ENCODE peak calls at places on chromosomes 6 and 20, in four cellular contexts. One of them, this sample, is unnamed. For H3K36me3 and H3K9me3, the result is how much of the 10 kb centered on the place peaks cover.

GRCh38 chr6:16752206-16752867 is 8.9 kb downstream of the ATXN1 start:
- DNase-seq in HCT116: no peak
- DNase-seq in adrenal gland: no peak
- DNase-seq in naive thymus-derived CD4-positive, alpha-beta T cell: no peak
- DNase-seq in this sample: peak

GRCh38 chr6:20542927-20543602 is 8.8 kb downstream of the CDKAL1 start:
- DNase-seq in HCT116: no peak
- DNase-seq in adrenal gland: no peak
- DNase-seq in naive thymus-derived CD4-positive, alpha-beta T cell: no peak
- DNase-seq in this sample: no peak

GRCh38 chr6:7938562-7939185 is 28.1 kb upstream of the TXNDC5 start:
- DNase-seq in HCT116: no peak
- DNase-seq in adrenal gland: no peak
- DNase-seq in naive thymus-derived CD4-positive, alpha-beta T cell: no peak
- DNase-seq in this sample: no peak

GRCh38 chr20:63859166-63859699 is 2.1 kb upstream of the ABHD16B start:
- DNase-seq in HCT116: no peak
- DNase-seq in adrenal gland: no peak
- DNase-seq in naive thymus-derived CD4-positive, alpha-beta T cell: no peak
- DNase-seq in this sample: no peak

GRCh38 chr20:54292186-54292585 is 84.3 kb downstream of the PFDN4 start:
- DNase-seq in HCT116: no peak
- DNase-seq in adrenal gland: no peak
- DNase-seq in naive thymus-derived CD4-positive, alpha-beta T cell: no peak
- DNase-seq in this sample: no peak

GRCh38 chr6:27136077-27136644 is 111.3 kb upstream of the PRSS16 start:
- DNase-seq in HCT116: no peak
- DNase-seq in adrenal gland: no peak
- DNase-seq in naive thymus-derived CD4-positive, alpha-beta T cell: no peak
- DNase-seq in this sample: no peak

GRCh38 chr20:21301940-21302644 is 1.0 kb upstream of the XRN2 start:
- DNase-seq in HCT116: no peak
- DNase-seq in adrenal gland: no peak
- DNase-seq in naive thymus-derived CD4-positive, alpha-beta T cell: no peak
- DNase-seq in this sample: no peak

GRCh38 chr6:53691252-53691651 is 25.7 kb upstream of the KLHL31 start:
- DNase-seq in HCT116: no peak
- DNase-seq in adrenal gland: no peak
- DNase-seq in naive thymus-derived CD4-positive, alpha-beta T cell: no peak
- DNase-seq in this sample: no peak

GRCh38 chr6:88268508-88268907 is 102.4 kb upstream of the CNR1 start:
- DNase-seq in HCT116: no peak
- DNase-seq in adrenal gland: no peak
- DNase-seq in naive thymus-derived CD4-positive, alpha-beta T cell: no peak
- DNase-seq in this sample: no peak

GRCh38 chr6:90233994-90234393 is 62.6 kb downstream of the BACH2 start:
- DNase-seq in HCT116: no peak
- DNase-seq in adrenal gland: no peak
- DNase-seq in naive thymus-derived CD4-positive, alpha-beta T cell: peak
- DNase-seq in this sample: no peak

GRCh38 chr20:41167481-41168253 is 30.3 kb downstream of the PLCG1 start:
- DNase-seq in HCT116: no peak
- DNase-seq in adrenal gland: no peak
- DNase-seq in naive thymus-derived CD4-positive, alpha-beta T cell: no peak
- DNase-seq in this sample: no peak

GRCh38 chr6:39003072-39003471 is 45.5 kb upstream of the GLP1R start:
- DNase-seq in HCT116: no peak
- DNase-seq in adrenal gland: no peak
- DNase-seq in naive thymus-derived CD4-positive, alpha-beta T cell: no peak
- DNase-seq in this sample: no peak

GRCh38 chr6:134223761-134224445 is 94.0 kb downstream of the SGK1 start:
- DNase-seq in HCT116: no peak
- DNase-seq in adrenal gland: no peak
- DNase-seq in naive thymus-derived CD4-positive, alpha-beta T cell: no peak
- DNase-seq in this sample: no peak

GRCh38 chr6:71404145-71404966 is 115.7 kb downstream of the OGFRL1 start:
- DNase-seq in HCT116: peak
- DNase-seq in adrenal gland: no peak
- DNase-seq in naive thymus-derived CD4-positive, alpha-beta T cell: no peak
- DNase-seq in this sample: no peak

GRCh38 chr6:137145421-137145820 is 28.0 kb downstream of the IL22RA2 start:
- DNase-seq in HCT116: no peak
- DNase-seq in adrenal gland: no peak
- DNase-seq in naive thymus-derived CD4-positive, alpha-beta T cell: no peak
- DNase-seq in this sample: no peak

GRCh38 chr6:88008821-88009220 is 38.8 kb upstream of the SPACA1 start:
- DNase-seq in HCT116: no peak
- DNase-seq in adrenal gland: no peak
- DNase-seq in naive thymus-derived CD4-positive, alpha-beta T cell: no peak
- DNase-seq in this sample: peak

GRCh38 chr6:25103603-25104002 is 167.8 kb upstream of the RIPOR2 start:
- DNase-seq in HCT116: no peak
- DNase-seq in adrenal gland: no peak
- DNase-seq in naive thymus-derived CD4-positive, alpha-beta T cell: no peak
- DNase-seq in this sample: no peak

GRCh38 chr6:32944265-32944664 is 3.4 kb upstream of the HLA-DMB start:
- DNase-seq in HCT116: no peak
- DNase-seq in adrenal gland: no peak
- DNase-seq in naive thymus-derived CD4-positive, alpha-beta T cell: peak
- DNase-seq in this sample: no peak

GRCh38 chr20:41003143-41003932 is 25.3 kb upstream of the TOP1 start:
- DNase-seq in HCT116: peak
- DNase-seq in adrenal gland: peak
- DNase-seq in naive thymus-derived CD4-positive, alpha-beta T cell: peak
- DNase-seq in this sample: peak

GRCh38 chr6:75202676-75203131 is 3.1 kb downstream of the COL12A1 start:
- DNase-seq in HCT116: no peak
- DNase-seq in adrenal gland: no peak
- DNase-seq in naive thymus-derived CD4-positive, alpha-beta T cell: no peak
- DNase-seq in this sample: peak

GRCh38 chr20:35003211-35004031 is 47.8 kb downstream of the MYH7B start:
- DNase-seq in HCT116: no peak
- DNase-seq in adrenal gland: no peak
- DNase-seq in naive thymus-derived CD4-positive, alpha-beta T cell: no peak
- DNase-seq in this sample: no peak

GRCh38 chr20:5949943-5950270 is 426 bp downstream of the TRMT6 start:
- DNase-seq in HCT116: no peak
- DNase-seq in adrenal gland: no peak
- DNase-seq in naive thymus-derived CD4-positive, alpha-beta T cell: no peak
- DNase-seq in this sample: no peak

GRCh38 chr6:133129556-133129955 is 111.6 kb upstream of the EYA4 start:
- DNase-seq in HCT116: no peak
- DNase-seq in adrenal gland: no peak
- DNase-seq in naive thymus-derived CD4-positive, alpha-beta T cell: no peak
- DNase-seq in this sample: no peak

GRCh38 chr6:120871416-120872261 is 462.6 kb downstream of the TBC1D32 start:
- DNase-seq in HCT116: no peak
- DNase-seq in adrenal gland: no peak
- DNase-seq in naive thymus-derived CD4-positive, alpha-beta T cell: no peak
- DNase-seq in this sample: no peak

GRCh38 chr6:7996538-7997225 is 67.5 kb downstream of the BLOC1S5 start:
- DNase-seq in HCT116: no peak
- DNase-seq in adrenal gland: no peak
- DNase-seq in naive thymus-derived CD4-positive, alpha-beta T cell: no peak
- DNase-seq in this sample: no peak

GRCh38 chr20:49160057-49160929 is 27.8 kb downstream of the STAU1 start:
- DNase-seq in HCT116: no peak
- DNase-seq in adrenal gland: no peak
- DNase-seq in naive thymus-derived CD4-positive, alpha-beta T cell: no peak
- DNase-seq in this sample: no peak

GRCh38 chr20:49163696-49164095 is 24.4 kb downstream of the STAU1 start:
- DNase-seq in HCT116: no peak
- DNase-seq in adrenal gland: no peak
- DNase-seq in naive thymus-derived CD4-positive, alpha-beta T cell: no peak
- DNase-seq in this sample: no peak

GRCh38 chr20:49165611-49166010 is 22.5 kb downstream of the STAU1 start:
- DNase-seq in HCT116: no peak
- DNase-seq in adrenal gland: no peak
- DNase-seq in naive thymus-derived CD4-positive, alpha-beta T cell: no peak
- DNase-seq in this sample: no peak

GRCh38 chr20:49157146-49157545 is 31.0 kb downstream of the STAU1 start:
- DNase-seq in HCT116: no peak
- DNase-seq in adrenal gland: no peak
- DNase-seq in naive thymus-derived CD4-positive, alpha-beta T cell: no peak
- DNase-seq in this sample: no peak

DNA sequence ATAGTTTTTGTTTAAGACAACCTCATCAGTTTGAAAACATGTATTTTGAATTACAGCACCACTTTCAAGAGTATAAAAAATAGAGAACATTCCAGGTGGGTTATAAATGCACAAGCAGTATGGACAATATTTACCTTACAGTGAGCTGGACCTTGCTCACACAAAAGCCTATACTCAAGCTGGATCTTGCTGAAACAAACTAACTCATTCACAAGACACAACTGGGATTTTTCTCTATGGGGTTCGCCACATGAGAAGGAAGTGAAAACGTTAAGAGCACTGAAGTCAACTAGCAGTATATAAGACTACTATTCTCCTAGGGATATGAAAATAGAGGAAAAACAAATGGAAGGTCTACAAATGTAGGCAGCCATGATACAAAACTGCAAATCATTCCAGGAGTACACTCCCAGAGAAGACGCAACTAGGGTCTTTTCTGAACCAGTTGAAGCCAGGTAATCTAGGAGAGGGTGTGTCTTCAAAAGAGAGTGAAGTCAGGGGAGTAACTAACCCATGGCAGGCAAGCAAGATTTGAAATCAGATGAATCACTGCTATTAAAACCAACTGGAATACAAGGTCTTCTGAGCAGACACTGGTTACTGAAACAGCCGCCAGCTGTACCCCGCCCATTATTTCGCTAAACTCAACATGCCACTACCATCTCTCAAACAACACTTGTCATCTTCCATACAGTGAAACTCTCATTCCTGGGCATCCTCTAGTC is 26.5 kb downstream of the STAU1 start:
- DNase-seq in HCT116: no peak
- DNase-seq in adrenal gland: no peak
- DNase-seq in naive thymus-derived CD4-positive, alpha-beta T cell: no peak
- DNase-seq in this sample: peak
- H3K36me3 ChIP-seq in HCT116: under half
- H3K36me3 ChIP-seq in adrenal gland: under half
- H3K36me3 ChIP-seq in naive thymus-derived CD4-positive, alpha-beta T cell: under half
- H3K36me3 ChIP-seq in this sample: half or more

GRCh38 chr20:11687546-11688292 is 230.0 kb upstream of the BTBD3 start:
- DNase-seq in HCT116: no peak
- DNase-seq in adrenal gland: no peak
- DNase-seq in naive thymus-derived CD4-positive, alpha-beta T cell: no peak
- DNase-seq in this sample: no peak

GRCh38 chr20:11682285-11682684 is 235.4 kb upstream of the BTBD3 start:
- DNase-seq in HCT116: no peak
- DNase-seq in adrenal gland: no peak
- DNase-seq in naive thymus-derived CD4-positive, alpha-beta T cell: no peak
- DNase-seq in this sample: no peak

GRCh38 chr20:11689262-11689661 is 228.4 kb upstream of the BTBD3 start:
- DNase-seq in HCT116: no peak
- DNase-seq in adrenal gland: no peak
- DNase-seq in naive thymus-derived CD4-positive, alpha-beta T cell: no peak
- DNase-seq in this sample: no peak

GRCh38 chr20:11686195-11686594 is 231.5 kb upstream of the BTBD3 start:
- DNase-seq in HCT116: no peak
- DNase-seq in adrenal gland: no peak
- DNase-seq in naive thymus-derived CD4-positive, alpha-beta T cell: no peak
- DNase-seq in this sample: no peak

GRCh38 chr20:11686900-11687543 is 230.7 kb upstream of the BTBD3 start:
- DNase-seq in HCT116: no peak
- DNase-seq in adrenal gland: peak
- DNase-seq in naive thymus-derived CD4-positive, alpha-beta T cell: no peak
- DNase-seq in this sample: peak
- H3K4me3 ChIP-seq in HCT116: no peak
- H3K4me3 ChIP-seq in adrenal gland: no peak
- H3K4me3 ChIP-seq in naive thymus-derived CD4-positive, alpha-beta T cell: no peak
- H3K4me3 ChIP-seq in this sample: peak

GRCh38 chr6:160596433-160596832 is 67.6 kb downstream of the LPA start:
- DNase-seq in HCT116: no peak
- DNase-seq in adrenal gland: no peak
- DNase-seq in naive thymus-derived CD4-positive, alpha-beta T cell: no peak
- DNase-seq in this sample: no peak
- H3K9me3 ChIP-seq in HCT116: under half
- H3K9me3 ChIP-seq in adrenal gland: under half
- H3K9me3 ChIP-seq in naive thymus-derived CD4-positive, alpha-beta T cell: under half
- H3K9me3 ChIP-seq in this sample: under half

GRCh38 chr6:147301070-147301469 is 96.9 kb downstream of the STXBP5 start:
- DNase-seq in HCT116: no peak
- DNase-seq in adrenal gland: no peak
- DNase-seq in naive thymus-derived CD4-positive, alpha-beta T cell: no peak
- DNase-seq in this sample: no peak

GRCh38 chr6:147299035-147299434 is 94.8 kb downstream of the STXBP5 start:
- DNase-seq in HCT116: no peak
- DNase-seq in adrenal gland: no peak
- DNase-seq in naive thymus-derived CD4-positive, alpha-beta T cell: no peak
- DNase-seq in this sample: no peak

GRCh38 chr6:147297124-147297523 is 92.9 kb downstream of the STXBP5 start:
- DNase-seq in HCT116: no peak
- DNase-seq in adrenal gland: no peak
- DNase-seq in naive thymus-derived CD4-positive, alpha-beta T cell: no peak
- DNase-seq in this sample: no peak

GRCh38 chr6:147297663-147298313 is 93.6 kb downstream of the STXBP5 start:
- DNase-seq in HCT116: no peak
- DNase-seq in adrenal gland: no peak
- DNase-seq in naive thymus-derived CD4-positive, alpha-beta T cell: no peak
- DNase-seq in this sample: no peak

GRCh38 chr6:147298461-147298860 is 94.2 kb downstream of the STXBP5 start:
- DNase-seq in HCT116: no peak
- DNase-seq in adrenal gland: no peak
- DNase-seq in naive thymus-derived CD4-positive, alpha-beta T cell: no peak
- DNase-seq in this sample: no peak
- H3K36me3 ChIP-seq in HCT116: under half
- H3K36me3 ChIP-seq in adrenal gland: under half
- H3K36me3 ChIP-seq in naive thymus-derived CD4-positive, alpha-beta T cell: under half
- H3K36me3 ChIP-seq in this sample: under half

GRCh38 chr20:47764154-47764734 is 21.0 kb downstream of the SULF2 start:
- DNase-seq in HCT116: no peak
- DNase-seq in adrenal gland: no peak
- DNase-seq in naive thymus-derived CD4-positive, alpha-beta T cell: no peak
- DNase-seq in this sample: peak

GRCh38 chr20:47762699-47763098 is 22.6 kb downstream of the SULF2 start:
- DNase-seq in HCT116: no peak
- DNase-seq in adrenal gland: no peak
- DNase-seq in naive thymus-derived CD4-positive, alpha-beta T cell: no peak
- DNase-seq in this sample: peak

GRCh38 chr20:47758517-47759450 is 26.5 kb downstream of the SULF2 start:
- DNase-seq in HCT116: no peak
- DNase-seq in adrenal gland: no peak
- DNase-seq in naive thymus-derived CD4-positive, alpha-beta T cell: no peak
- DNase-seq in this sample: no peak

GRCh38 chr20:47760686-47761477 is 24.4 kb downstream of the SULF2 start:
- DNase-seq in HCT116: no peak
- DNase-seq in adrenal gland: no peak
- DNase-seq in naive thymus-derived CD4-positive, alpha-beta T cell: no peak
- DNase-seq in this sample: no peak

GRCh38 chr20:47761478-47762047 is 23.7 kb downstream of the SULF2 start:
- DNase-seq in HCT116: no peak
- DNase-seq in adrenal gland: no peak
- DNase-seq in naive thymus-derived CD4-positive, alpha-beta T cell: no peak
- DNase-seq in this sample: no peak
- H3K4me3 ChIP-seq in HCT116: no peak
- H3K4me3 ChIP-seq in adrenal gland: no peak
- H3K4me3 ChIP-seq in naive thymus-derived CD4-positive, alpha-beta T cell: no peak
- H3K4me3 ChIP-seq in this sample: no peak